ENCODE peak calls at places on chromosomes 4 and X, in eight cellular contexts. V is mammary epithelial cell, O is sigmoid colon, B is natural killer cell, A is left lung, L is choroid plexus epithelial cell, Q is OCI-LY7, Z is spleen. E is an unnamed sample.

GRCh38 chr4:48858130-48858529 is 27.2 kb downstream of the OCIAD1 start:
- DNase-seq in V (no peak), O (no peak), B (no peak), A (no peak), L (peak; percentile 75), Q (no peak), Z (no peak), E (no peak)

GRCh38 chr4:1600811-1601532 is 83.1 kb downstream of the FAM53A start:
- DNase-seq in V (no peak), O (peak; percentile 57), B (no peak), A (no peak), L (no peak), Q (no peak), Z (peak; percentile 66), E (no peak)

GRCh38 chr4:169106696-169107229 is 96.7 kb upstream of the CBR4 start:
- DNase-seq in V (no peak), O (no peak), B (no peak), A (no peak), L (no peak), Q (no peak), Z (no peak), E (no peak)

GRCh38 chr4:72701987-72702819 is 133.2 kb upstream of the ADAMTS3 start:
- DNase-seq in V (peak; percentile 40), O (no peak), B (no peak), A (no peak), L (peak; percentile 85), Q (peak; percentile 65), Z (no peak), E (peak; percentile 46)

GRCh38 chr4:97576955-97577354 is 566.3 kb downstream of the STPG2 start:
- DNase-seq in V (no peak), O (no peak), B (no peak), A (no peak), L (no peak), Q (no peak), Z (no peak), E (no peak)

GRCh38 chrX:5998901-5999300 is 229.8 kb downstream of the NLGN4X start:
- DNase-seq in V (no peak), O (no peak), B (no peak), A (no peak), L (no peak), Q (no peak), Z (no peak), E (no peak)

GRCh38 chr4:151098191-151098590 is 1.2 kb upstream of the RPS3A start:
- DNase-seq in V (no peak), O (peak; percentile 68), B (no peak), A (peak; percentile 37), L (no peak), Q (no peak), Z (peak; percentile 76), E (peak; percentile 50)

GRCh38 chrX:43573441-43574015 is 82.6 kb upstream of the MAOA start:
- DNase-seq in V (no peak), O (no peak), B (no peak), A (no peak), L (peak; percentile 53), Q (no peak), Z (no peak), E (no peak)

GRCh38 chrX:154334496-154334895 is 38.9 kb downstream of the TKTL1 start:
- DNase-seq in V (no peak), O (no peak), B (no peak), A (no peak), L (peak; percentile 30), Q (no peak), Z (peak; percentile 43), E (no peak)

GRCh38 chr4:36841583-36842326 is 402.8 kb upstream of the NWD2 start:
- DNase-seq in V (no peak), O (no peak), B (no peak), A (no peak), L (peak; percentile 2), Q (no peak), Z (no peak), E (peak; percentile 11)

GRCh38 chr4:110087116-110087708 is 111.2 kb downstream of the ELOVL6 start:
- DNase-seq in V (peak; percentile 77), O (no peak), B (no peak), A (no peak), L (peak; percentile 84), Q (no peak), Z (no peak), E (no peak)

GRCh38 chr4:11182586-11183357 is 245.9 kb downstream of the HS3ST1 start:
- DNase-seq in V (peak; percentile 48), O (no peak), B (no peak), A (no peak), L (peak; percentile 1), Q (no peak), Z (no peak), E (no peak)

GRCh38 chrX:136899206-136899605 is 18.7 kb upstream of the RBMX start:
- DNase-seq in V (no peak), O (no peak), B (no peak), A (no peak), L (no peak), Q (no peak), Z (no peak), E (no peak)

GRCh38 chr4:185710487-185710995 is 101.5 kb downstream of the SORBS2 start:
- DNase-seq in V (peak; percentile 93), O (no peak), B (no peak), A (no peak), L (no peak), Q (no peak), Z (no peak), E (no peak)

GRCh38 chr4:109429545-109429944 is 4.1 kb upstream of the SEC24B start:
- DNase-seq in V (no peak), O (no peak), B (no peak), A (no peak), L (no peak), Q (no peak), Z (no peak), E (no peak)

GRCh38 chrX:69045616-69046345 is 119.5 kb downstream of the PJA1 start:
- DNase-seq in V (peak; percentile 47), O (no peak), B (no peak), A (no peak), L (no peak), Q (no peak), Z (no peak), E (no peak)

GRCh38 chrX:56761167-56761566 is 32.1 kb downstream of the NBDY start:
- DNase-seq in V (no peak), O (peak; percentile 47), B (no peak), A (peak; percentile 20), L (no peak), Q (no peak), Z (peak; percentile 76), E (no peak)

GRCh38 chr4:116796022-116796421 is 289.4 kb downstream of the TRAM1L1 start:
- DNase-seq in V (no peak), O (no peak), B (no peak), A (no peak), L (no peak), Q (no peak), Z (no peak), E (no peak)

GRCh38 chrX:74535211-74535621 is 79.2 kb downstream of the RLIM start:
- DNase-seq in V (peak; percentile 39), O (no peak), B (no peak), A (no peak), L (peak; percentile 79), Q (peak; percentile 10), Z (no peak), E (peak; percentile 51)

GRCh38 chrX:74534569-74535038 is 79.8 kb downstream of the RLIM start:
- DNase-seq in V (peak; percentile 77), O (no peak), B (no peak), A (no peak), L (peak; percentile 27), Q (no peak), Z (no peak), E (peak; percentile 42)

GRCh38 chrX:74535633-74536141 is 78.7 kb downstream of the RLIM start:
- DNase-seq in V (peak; percentile 68), O (peak; percentile 92), B (peak; percentile 29), A (peak; percentile 64), L (peak; percentile 60), Q (no peak), Z (peak; percentile 83), E (peak; percentile 54)

GRCh38 chrX:74537011-74537390 is 77.4 kb downstream of the RLIM start:
- DNase-seq in V (no peak), O (no peak), B (no peak), A (no peak), L (peak; percentile 71), Q (no peak), Z (no peak), E (no peak)

GRCh38 chrX:74536142-74537010 is 78.0 kb downstream of the RLIM start:
- DNase-seq in V (peak; percentile 47), O (peak; percentile 96), B (no peak), A (peak; percentile 83), L (peak; percentile 86), Q (no peak), Z (peak; percentile 88), E (peak; percentile 65)
- TF ChIP-seq CTCF in V (peak; percentile 25), O (peak; percentile 36), B (no peak), A (peak; percentile 48), L (peak; percentile 50), Q (no peak), Z (peak; percentile 8), E (peak; percentile 9)

DNA sequence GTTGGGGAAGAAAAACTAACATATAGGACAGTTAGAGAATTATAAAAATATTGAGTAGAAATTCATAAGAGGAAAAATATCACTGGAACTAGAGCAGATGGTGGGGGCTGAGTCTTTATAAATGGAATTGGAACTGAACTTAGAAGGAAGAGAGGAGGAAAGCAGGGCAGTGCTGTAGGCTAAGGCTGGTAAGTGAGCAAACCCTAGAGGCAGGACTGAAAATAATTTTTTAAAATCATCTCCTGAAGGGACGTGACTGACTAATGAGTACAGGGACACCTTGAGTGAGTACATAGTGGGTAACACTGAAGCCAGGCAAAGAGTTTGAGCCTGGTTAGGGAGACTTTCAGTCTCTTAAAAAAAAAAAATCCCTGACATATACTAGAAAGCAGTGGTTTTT is 63.3 kb downstream of the GALNT7 start:
- DNase-seq in V (peak; percentile 32), O (no peak), B (no peak), A (no peak), L (peak; percentile 72), Q (no peak), Z (no peak), E (no peak)
- TF ChIP-seq CTCF in V (peak; percentile 59), O (peak; percentile 23), B (no peak), A (no peak), L (peak; percentile 64), Q (peak; percentile 53), Z (no peak), E (peak; percentile 31)

GRCh38 chr4:69881173-69881773 is 21.3 kb upstream of the SULT1E1 start:
- DNase-seq in V (peak; percentile 27), O (no peak), B (no peak), A (peak; percentile 33), L (peak; percentile 86), Q (peak; percentile 33), Z (no peak), E (peak; percentile 2)
- TF ChIP-seq CTCF in V (peak; percentile 92), O (peak; percentile 39), B (peak; percentile 96), A (peak; percentile 71), L (peak; percentile 96), Q (peak; percentile 81), Z (peak; percentile 50), E (peak; percentile 81)

GRCh38 chr4:107579099-107579498 is 140.9 kb downstream of the PAPSS1 start:
- DNase-seq in V (no peak), O (no peak), B (no peak), A (no peak), L (no peak), Q (no peak), Z (no peak), E (no peak)
- TF ChIP-seq CTCF in V (no peak), O (no peak), B (no peak), A (no peak), L (no peak), Q (no peak), Z (no peak), E (no peak)

E was measured in GM13977.